ENCODE peak calls at places on chromosomes 7 and 10, in four cellular contexts. V is SK-N-SH, M is PC-3, C is neural progenitor cell. O is an unnamed sample.

GRCh38 chr7:24572421-24573007 is 738 bp upstream of the PALS2 start:
- DNase-seq in V (peak; percentile 54), C (no peak), M (peak; percentile 82), O (peak; percentile 45)

GRCh38 chr10:62597226-62597625 is 207.3 kb upstream of the ADO start:
- DNase-seq in M (peak; percentile 92), V (no peak), C (no peak), O (peak; percentile 29)

GRCh38 chr7:42986781-42987248 is 54.6 kb downstream of the MRPL32 start:
- DNase-seq in M (no peak), C (no peak), V (no peak), O (no peak)

GRCh38 chr7:43077732-43078391 is 34.6 kb upstream of the HECW1 start:
- DNase-seq in M (peak; percentile 54), C (peak; percentile 36), V (peak; percentile 14), O (peak; percentile 52)

GRCh38 chr7:2394566-2395082 is 8.8 kb upstream of the CHST12 start:
- DNase-seq in M (no peak), V (no peak), C (no peak), O (no peak)

GRCh38 chr10:6275022-6275997 is 72.6 kb downstream of the PFKFB3 start:
- DNase-seq in C (peak; percentile 52), V (peak; percentile 36), M (peak; percentile 89), O (peak; percentile 42)

GRCh38 chr7:151243411-151244155 is 4.9 kb downstream of the SMARCD3 start:
- DNase-seq in M (no peak), C (peak; percentile 67), V (no peak), O (peak; percentile 72)

GRCh38 chr10:79981673-79982485 is 33.0 kb upstream of the SFTPD start:
- DNase-seq in V (peak; percentile 88), C (peak; percentile 71), M (peak; percentile 97), O (no peak)

GRCh38 chr7:84336303-84336702 is 141.7 kb upstream of the SEMA3A start:
- DNase-seq in V (no peak), M (no peak), C (no peak), O (no peak)

GRCh38 chr7:106486331-106486730 is 174.6 kb downstream of the CCDC71L start:
- DNase-seq in V (no peak), M (peak; percentile 78), C (no peak), O (no peak)

GRCh38 chr10:31072453-31072852 is 40.8 kb upstream of the ZNF438 start:
- DNase-seq in M (no peak), V (no peak), C (no peak), O (no peak)

GRCh38 chr10:127833804-127834203 is 58.9 kb downstream of the CLRN3 start:
- DNase-seq in V (no peak), M (no peak), C (no peak), O (no peak)

GRCh38 chr10:49661291-49661856 is 18.1 kb upstream of the C10orf53 start:
- DNase-seq in M (peak; percentile 27), V (no peak), C (no peak), O (no peak)

GRCh38 chr7:44286182-44286617 is 39.2 kb downstream of the CAMK2B start:
- DNase-seq in M (no peak), C (no peak), V (peak; percentile 49), O (no peak)

GRCh38 chr7:30920021-30920583 is 8.4 kb downstream of the AQP1 start:
- DNase-seq in C (no peak), M (peak; percentile 45), V (peak; percentile 17), O (no peak)

GRCh38 chr7:43758861-43759683 is 592 bp downstream of the BLVRA start:
- DNase-seq in M (peak; percentile 23), V (peak; percentile 90), C (peak; percentile 74), O (no peak)

GRCh38 chr10:103246328-103246727 is 641 bp downstream of the RPEL1 start:
- DNase-seq in M (peak; percentile 14), C (no peak), V (no peak), O (no peak)

GRCh38 chr7:85508642-85509429 is 322.0 kb upstream of the SEMA3D start:
- DNase-seq in C (no peak), M (no peak), V (no peak), O (no peak)

GRCh38 chr7:143372070-143372469 is 9.1 kb upstream of the ZYX start:
- DNase-seq in M (peak; percentile 81), C (no peak), V (no peak), O (no peak)

GRCh38 chr7:27160546-27161213 is 4.2 kb upstream of the HOXA7 start:
- DNase-seq in M (peak; percentile 87), C (peak; percentile 94), V (peak; percentile 96), O (peak; percentile 95)

GRCh38 chr10:126227762-126228134 is 160.5 kb downstream of the ADAM12 start:
- DNase-seq in M (peak; percentile 11), C (no peak), V (no peak), O (no peak)

GRCh38 chr7:105830405-105831218 is 45.8 kb downstream of the ATXN7L1 start:
- DNase-seq in M (peak; percentile 99), V (peak; percentile 33), C (no peak), O (no peak)

GRCh38 chr7:47890606-47891005 is 57.7 kb downstream of the PKD1L1 start:
- DNase-seq in C (no peak), V (no peak), M (no peak), O (no peak)

GRCh38 chr7:39946693-39947092 is 3.4 kb upstream of the CDK13 start:
- DNase-seq in V (peak; percentile 29), M (no peak), C (no peak), O (peak; percentile 51)

GRCh38 chr7:148503900-148504487 is 86.6 kb upstream of the C7orf33 start:
- DNase-seq in M (peak; percentile 57), C (peak; percentile 30), V (peak; percentile 48), O (peak; percentile 80)

GRCh38 chr10:23779287-23779686 is 340.4 kb downstream of the OTUD1 start:
- DNase-seq in V (no peak), M (no peak), C (no peak), O (no peak)

GRCh38 chr7:76182225-76182965 is 19.3 kb upstream of the SRRM3 start:
- DNase-seq in V (no peak), C (no peak), M (no peak), O (no peak)

GRCh38 chr10:34178196-34178595 is 636.9 kb downstream of the PARD3 start:
- DNase-seq in M (no peak), V (no peak), C (no peak), O (no peak)

GRCh38 chr7:157528785-157529341 is 192.1 kb downstream of the DNAJB6 start:
- DNase-seq in V (no peak), M (no peak), C (no peak), O (no peak)

GRCh38 chr7:149854611-149855367 is 16.6 kb downstream of the ZNF862 start:
- DNase-seq in C (peak; percentile 80), M (peak; percentile 17), V (peak; percentile 81), O (no peak)

GRCh38 chr7:108459922-108460551 is 3.8 kb upstream of the NRCAM start:
- DNase-seq in M (peak; percentile 55), V (peak; percentile 66), C (peak; percentile 58), O (peak; percentile 67)

GRCh38 chr10:4670737-4671136 is 155.3 kb upstream of the AKR1E2 start:
- DNase-seq in V (no peak), M (peak; percentile 32), C (no peak), O (no peak)

GRCh38 chr7:92765725-92766124 is 70.6 kb downstream of the CDK6 start:
- DNase-seq in M (peak; percentile 82), V (no peak), C (no peak), O (no peak)
- H3K9ac ChIP-seq in M (peak overlapping the region; percentile 52), V (peak overlapping the region; percentile 58), C (no peak overlapping the region), O (no peak overlapping the region)

GRCh38 chr10:125060038-125060437 is 100.3 kb downstream of the CTBP2 start:
- DNase-seq in C (no peak), M (no peak), V (no peak), O (no peak)

GRCh38 chr10:125060486-125060850 is 99.9 kb downstream of the CTBP2 start:
- DNase-seq in C (peak; percentile 55), V (no peak), M (no peak), O (no peak)

GRCh38 chr10:125060851-125061556 is 99.4 kb downstream of the CTBP2 start:
- DNase-seq in M (peak; percentile 74), C (peak; percentile 84), V (peak; percentile 86), O (peak; percentile 87)

GRCh38 chr10:125062244-125063208 is 97.8 kb downstream of the CTBP2 start:
- DNase-seq in M (no peak), C (no peak), V (no peak), O (no peak)

GRCh38 chr10:125061557-125062243 is 98.7 kb downstream of the CTBP2 start:
- DNase-seq in M (no peak), C (no peak), V (no peak), O (peak; percentile 81)
- H3K4me1 ChIP-seq in M (peaks cover 51% of the 10 kb centered on the region), C (peaks cover 41% of the 10 kb centered on the region), V (peaks cover 57% of the 10 kb centered on the region), O (peaks cover 47% of the 10 kb centered on the region)

GRCh38 chr10:22325948-22326702 is 5.2 kb downstream of the BMI1 start:
- DNase-seq in V (no peak), M (peak; percentile 7), C (peak; percentile 30), O (no peak)
- H3K4me2 ChIP-seq in V (peak overlapping the region; percentile 77), M (peak overlapping the region; percentile 94), C (peak overlapping the region; percentile 72), O (peak overlapping the region; percentile 54)

GRCh38 chr10:43622022-43622421 is 15.8 kb downstream of the ZNF485 start:
- DNase-seq in C (no peak), V (no peak), M (no peak), O (no peak)
- H3K9ac ChIP-seq in C (no peak overlapping the region), V (no peak overlapping the region), M (no peak overlapping the region), O (no peak overlapping the region)

O was measured in Karpas-422.